ENCODE peak calls at places on chromosomes 11 and 22, in nine cellular contexts. F, S, Z, O, N, M, E, A and Q are unnamed samples.

GRCh38 chr11:6626971-6627761 is 7.9 kb upstream of the TPP1 start:
- DNase-seq in A (no peak), E (no peak), O (no peak), S (no peak), F (no peak), M (no peak), Z (no peak), N (no peak), Q (no peak)

GRCh38 chr22:30297276-30298004 is 8.1 kb upstream of the CASTOR1 start:
- DNase-seq in Z (peak), N (no peak), F (no peak), E (no peak), S (no peak), O (no peak), M (no peak), A (no peak), Q (no peak)

GRCh38 chr11:36431429-36432092 is 78.5 kb downstream of the TRAF6 start:
- DNase-seq in F (no peak), Z (no peak), M (no peak), A (peak), S (no peak), O (no peak), N (peak), E (no peak), Q (peak)

GRCh38 chr11:36362902-36363301 is 66.8 kb downstream of the PRR5L start:
- DNase-seq in M (no peak), Z (no peak), N (no peak), F (no peak), O (no peak), A (no peak), S (no peak), E (no peak), Q (peak)

GRCh38 chr22:23218867-23219251 is 38.5 kb downstream of the BCR start:
- DNase-seq in N (no peak), S (peak), O (no peak), A (peak), E (peak), M (no peak), Z (peak), F (peak), Q (no peak)

GRCh38 chr11:128481135-128481534 is 106.2 kb downstream of the ETS1 start:
- DNase-seq in S (no peak), A (no peak), Z (no peak), F (no peak), E (no peak), O (no peak), M (no peak), N (no peak), Q (peak)

GRCh38 chr11:520428-521178 is 13.6 kb upstream of the RNH1 start:
- DNase-seq in Z (no peak), F (no peak), A (no peak), M (no peak), N (peak), O (no peak), E (no peak), S (peak), Q (no peak)

GRCh38 chr22:46006379-46007002 is 29.5 kb upstream of the WNT7B start:
- DNase-seq in Z (peak), F (peak), S (peak), O (peak), E (peak), N (peak), M (peak), A (peak), Q (peak)

GRCh38 chr22:42602470-42602869 is 12.2 kb downstream of the POLDIP3 start:
- DNase-seq in O (no peak), S (no peak), E (no peak), F (no peak), A (peak), N (no peak), Z (no peak), M (no peak), Q (no peak)

GRCh38 chr22:40199223-40199622 is 21.5 kb downstream of the TNRC6B start:
- DNase-seq in S (no peak), N (no peak), E (no peak), A (no peak), M (no peak), F (no peak), Z (no peak), O (no peak), Q (no peak)

GRCh38 chr11:44773351-44773965 is 46.7 kb downstream of the TSPAN18 start:
- DNase-seq in E (no peak), S (no peak), A (no peak), F (no peak), Z (no peak), M (no peak), N (no peak), O (no peak), Q (no peak)

GRCh38 chr22:27060188-27060587 is 402.8 kb downstream of the MIAT start:
- DNase-seq in F (no peak), N (no peak), A (no peak), M (no peak), S (no peak), Z (no peak), E (no peak), O (no peak), Q (no peak)

GRCh38 chr22:41001722-41002122 is 50.5 kb downstream of the RBX1 start:
- DNase-seq in Z (no peak), S (no peak), E (no peak), M (no peak), F (no peak), N (no peak), A (no peak), O (no peak), Q (peak)

GRCh38 chr11:17161515-17161914 is 46.3 kb downstream of the PIK3C2A start:
- DNase-seq in O (no peak), Z (no peak), S (no peak), M (no peak), N (no peak), A (no peak), E (no peak), F (no peak), Q (no peak)

GRCh38 chr22:45154383-45154782 is 9.3 kb upstream of the NUP50 start:
- DNase-seq in F (no peak), M (no peak), A (no peak), Z (no peak), N (no peak), E (no peak), O (no peak), S (no peak), Q (peak)

GRCh38 chr11:112837162-112837826 is 123.9 kb upstream of the NCAM1 start:
- DNase-seq in S (no peak), F (no peak), E (no peak), N (no peak), M (no peak), O (no peak), Z (peak), A (no peak), Q (no peak)

GRCh38 chr22:36702832-36703210 is 731 bp downstream of the CACNG2 start:
- DNase-seq in S (no peak), E (no peak), F (no peak), N (no peak), Z (peak), A (no peak), M (no peak), O (no peak), Q (no peak)

GRCh38 chr11:129766858-129767604 is 48.6 kb upstream of the TMEM45B start:
- DNase-seq in O (no peak), A (peak), E (peak), M (no peak), Z (peak), N (no peak), F (no peak), S (no peak), Q (no peak)

GRCh38 chr11:41486436-41486835 is 27.0 kb upstream of the LRRC4C start:
- DNase-seq in A (no peak), O (no peak), Z (no peak), F (no peak), N (no peak), E (no peak), M (no peak), S (no peak), Q (no peak)

GRCh38 chr11:93743316-93743715 is 1.8 kb downstream of the C11orf54 start:
- DNase-seq in M (no peak), Z (no peak), N (no peak), A (peak), E (peak), F (no peak), S (no peak), O (no peak), Q (no peak)

GRCh38 chr11:12704049-12704448 is 29.8 kb downstream of the TEAD1 start:
- DNase-seq in E (no peak), N (no peak), Z (no peak), O (no peak), S (no peak), A (no peak), M (no peak), F (no peak), Q (peak)

GRCh38 chr11:64844330-64845124 is at the start of gene CDC42BPG:
- DNase-seq in E (peak), F (peak), N (peak), O (peak), M (no peak), A (peak), Z (peak), S (peak), Q (peak)

GRCh38 chr11:121566279-121567168 is 113.8 kb upstream of the SORL1-AS1 start:
- DNase-seq in A (no peak), F (no peak), N (no peak), E (no peak), O (no peak), S (no peak), Z (peak), M (no peak), Q (no peak)

GRCh38 chr11:43920598-43921419 is 21.6 kb upstream of the C11orf96 start:
- DNase-seq in A (peak), O (no peak), E (no peak), F (no peak), M (no peak), Z (no peak), N (no peak), S (no peak), Q (peak)

GRCh38 chr11:116648229-116649174 is 124.3 kb downstream of the BUD13 start:
- DNase-seq in A (no peak), Z (no peak), S (no peak), N (no peak), O (no peak), M (no peak), F (no peak), E (no peak), Q (no peak)

GRCh38 chr11:120819003-120819402 is 204.9 kb upstream of the TBCEL start:
- DNase-seq in E (no peak), S (no peak), M (no peak), F (no peak), A (no peak), O (no peak), Z (no peak), N (no peak), Q (no peak)

GRCh38 chr11:35571703-35572102 is 46.3 kb upstream of the PAMR1 start:
- DNase-seq in A (no peak), M (no peak), O (no peak), E (no peak), F (no peak), Z (no peak), N (no peak), S (no peak), Q (no peak)